ENCODE peak calls at places on chromosome 6, in five cellular contexts. Y is A549, X is HepG2, L is WTC11, C is K562. A is an unnamed sample.

GRCh38 chr6:7532232-7532631 is 9.2 kb upstream of the DSP start:
- DNase-seq in C (no peak), X (no peak), Y (no peak), L (peak; percentile 24), A (no peak)

GRCh38 chr6:31356216-31356945 is 598 bp downstream of the HLA-B start:
- DNase-seq in Y (no peak), L (no peak), X (no peak), C (no peak), A (no peak)

GRCh38 chr6:43702522-43703440 is 15.2 kb upstream of the MRPS18A start:
- DNase-seq in L (peak; percentile 95), Y (peak; percentile 84), X (peak; percentile 93), C (peak; percentile 98), A (no peak)

GRCh38 chr6:2875840-2876207 is 27.3 kb downstream of the SERPINB9 start:
- DNase-seq in C (no peak), Y (no peak), L (peak; percentile 43), X (no peak), A (no peak)

GRCh38 chr6:149863846-149864577 is at the start of gene LRP11:
- DNase-seq in C (peak; percentile 86), X (peak; percentile 82), L (peak; percentile 92), Y (peak; percentile 82), A (no peak)

GRCh38 chr6:150112233-150112632 is 30.6 kb upstream of the PPP1R14C start:
- DNase-seq in X (no peak), Y (no peak), L (no peak), C (peak; percentile 15), A (no peak)

GRCh38 chr6:133567656-133568055 is 321.3 kb upstream of the TCF21 start:
- DNase-seq in C (no peak), Y (no peak), L (no peak), X (no peak), A (no peak)

GRCh38 chr6:43887340-43887858 is 117.4 kb downstream of the VEGFA start:
- DNase-seq in L (no peak), C (no peak), X (no peak), Y (no peak), A (no peak)

GRCh38 chr6:45959534-45960195 is 56.0 kb downstream of the CLIC5 start:
- DNase-seq in Y (no peak), L (no peak), C (no peak), X (no peak), A (no peak)

GRCh38 chr6:150177260-150178246 is 34.7 kb downstream of the PPP1R14C start:
- DNase-seq in X (peak; percentile 28), L (no peak), Y (peak; percentile 51), C (no peak), A (no peak)

GRCh38 chr6:110710115-110710514 is 105.2 kb downstream of the CDK19 start:
- DNase-seq in Y (no peak), L (no peak), X (no peak), C (no peak), A (no peak)

GRCh38 chr6:42154461-42155209 is 12.2 kb upstream of the C6orf132 start:
- DNase-seq in Y (no peak), X (no peak), L (no peak), C (no peak), A (no peak)

GRCh38 chr6:92723390-92723931 is 695.9 kb downstream of the EPHA7 start:
- DNase-seq in Y (no peak), L (no peak), X (no peak), C (no peak), A (no peak)
- TF ChIP-seq ESRRA in Y (no peak), L (no peak), X (no peak), C (no peak), A (no peak)

DNA sequence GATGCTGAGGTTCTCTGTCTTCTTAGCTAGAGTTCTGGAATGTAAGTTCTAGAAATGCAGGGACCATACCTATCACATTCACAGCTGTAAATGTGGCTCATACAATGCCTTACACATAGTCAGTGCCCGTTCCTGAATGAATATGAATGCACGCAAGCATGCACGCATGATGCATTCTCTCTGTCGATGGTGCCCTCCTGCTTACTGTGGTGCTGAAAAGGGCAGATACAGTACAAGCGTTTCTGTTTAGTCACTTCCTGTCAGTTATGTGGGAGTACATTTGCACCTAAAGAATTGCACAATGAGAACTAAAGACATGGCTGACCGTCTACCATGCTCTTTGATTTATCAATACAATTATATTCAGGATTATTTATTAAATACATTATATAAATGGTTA is 152.2 kb upstream of the SOX4 start:
- DNase-seq in L (no peak), Y (no peak), X (no peak), C (no peak), A (no peak)
- TF ChIP-seq ESRRA in L (no peak), Y (no peak), X (no peak), C (no peak), A (no peak)

DNA sequence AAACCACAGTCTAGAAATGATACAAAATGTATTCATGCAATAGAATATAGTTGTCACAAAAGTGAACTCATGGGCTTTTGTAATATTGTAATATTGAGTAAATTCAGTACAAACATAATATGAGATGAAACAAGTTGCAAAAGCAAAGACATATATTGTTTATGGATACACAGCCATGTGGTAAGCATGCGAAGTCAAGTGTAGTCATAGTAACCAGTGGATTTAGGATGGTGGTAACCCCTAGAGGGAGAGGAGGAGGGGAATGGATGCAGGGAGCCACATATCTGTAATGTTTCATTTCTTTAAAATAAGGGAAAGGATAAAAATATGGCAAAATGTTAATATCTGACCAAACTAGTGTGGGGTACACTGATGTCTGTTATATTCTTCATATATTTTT is 47.4 kb downstream of the ARMC2 start:
- DNase-seq in C (no peak), Y (no peak), X (no peak), L (no peak), A (no peak)
- TF ChIP-seq ESRRA in C (no peak), Y (no peak), X (no peak), L (no peak), A (no peak)

GRCh38 chr6:159529820-159530405 is 163.1 kb downstream of the SOD2 start:
- DNase-seq in C (no peak), L (no peak), X (no peak), Y (no peak), A (no peak)

GRCh38 chr6:159533016-159533415 is 160.0 kb downstream of the SOD2 start:
- DNase-seq in X (no peak), Y (no peak), C (no peak), L (no peak), A (no peak)

GRCh38 chr6:159532155-159532554 is 160.9 kb downstream of the SOD2 start:
- DNase-seq in Y (no peak), X (no peak), L (peak; percentile 50), C (no peak), A (no peak)

GRCh38 chr6:159535629-159536028 is 157.4 kb downstream of the SOD2 start:
- DNase-seq in Y (no peak), X (no peak), C (no peak), L (no peak), A (no peak)

GRCh38 chr6:159533568-159533967 is 159.5 kb downstream of the SOD2 start:
- DNase-seq in X (no peak), L (no peak), C (no peak), Y (no peak), A (no peak)
- TF ChIP-seq ESRRA in X (no peak), L (no peak), C (no peak), Y (no peak), A (no peak)

A was measured in GM12878.